ENCODE peak calls at places on chromosomes 3 and 15, in seven cellular contexts. G is IMR-90, P is neuronal stem cell, Q is H9, L is trophoblast cell, F is mesendoderm, Y is H1. H is an unnamed sample. For H3K4me1, the result is how much of the 10 kb centered on the place peaks cover.

GRCh38 chr3:188734395-188734794 is 437.4 kb upstream of the TPRG1 start:
- DNase-seq in G (no peak), F (no peak), P (no peak), Y (no peak), Q (no peak), L (no peak), H (peak)

GRCh38 chr3:176174060-176174459 is 1023.2 kb downstream of the TBL1XR1 start:
- DNase-seq in F (no peak), Q (no peak), G (no peak), L (no peak), P (no peak), Y (no peak), H (no peak)

GRCh38 chr3:123050666-123051065 is 16.2 kb upstream of the PDIA5 start:
- DNase-seq in Q (no peak), P (no peak), F (peak), L (no peak), Y (no peak), G (no peak), H (no peak)

GRCh38 chr15:73075151-73075859 is 23.0 kb downstream of the NEO1 start:
- DNase-seq in Q (no peak), P (no peak), F (no peak), L (no peak), Y (no peak), G (no peak), H (no peak)

GRCh38 chr3:179750720-179751328 is 98.0 kb downstream of the USP13 start:
- DNase-seq in L (no peak), F (peak), Y (no peak), P (no peak), G (peak), Q (no peak), H (peak)

GRCh38 chr15:96153938-96154337 is 176.6 kb upstream of the NR2F2 start:
- DNase-seq in L (no peak), Y (no peak), Q (no peak), F (no peak), G (no peak), P (no peak), H (no peak)

GRCh38 chr3:23071306-23071705 is 131.8 kb upstream of the UBE2E2 start:
- DNase-seq in P (no peak), L (no peak), F (no peak), Y (no peak), Q (no peak), G (no peak), H (no peak)

GRCh38 chr3:77147836-77148578 is 108.1 kb downstream of the ROBO2 start:
- DNase-seq in G (no peak), L (no peak), Q (peak), Y (no peak), F (peak), P (no peak), H (no peak)

GRCh38 chr3:43286886-43287301 is 554 bp downstream of the SNRK start:
- DNase-seq in L (peak), P (no peak), Q (no peak), F (peak), G (no peak), Y (peak), H (peak)

GRCh38 chr3:9903904-9904303 is 1.3 kb downstream of the IL17RE start:
- DNase-seq in Y (no peak), P (no peak), F (no peak), G (no peak), L (no peak), Q (no peak), H (no peak)

GRCh38 chr3:197327701-197328100 is 29.3 kb upstream of the DLG1 start:
- DNase-seq in Q (no peak), F (no peak), L (no peak), G (peak), P (no peak), Y (no peak), H (peak)

GRCh38 chr15:66936115-66936863 is 129.1 kb upstream of the SMAD3 start:
- DNase-seq in F (no peak), P (no peak), Y (no peak), Q (no peak), L (no peak), G (peak), H (peak)

GRCh38 chr15:59244337-59244736 is 37.7 kb downstream of the LDHAL6B start:
- DNase-seq in P (no peak), Y (no peak), G (no peak), L (no peak), F (no peak), Q (no peak), H (no peak)

GRCh38 chr15:100033140-100033857 is 300.1 kb upstream of the LYSMD4 start:
- DNase-seq in P (no peak), L (no peak), F (no peak), Q (no peak), G (peak), Y (no peak), H (peak)

GRCh38 chr3:39559543-39559942 is 92.1 kb downstream of the MOBP start:
- DNase-seq in P (no peak), L (no peak), G (no peak), Q (no peak), Y (no peak), F (no peak), H (no peak)

GRCh38 chr3:77815467-77815866 is 775.6 kb downstream of the ROBO2 start:
- DNase-seq in G (no peak), P (no peak), Q (peak), Y (peak), L (no peak), F (peak), H (no peak)

GRCh38 chr3:113272369-113272748 is 61.0 kb downstream of the BOC start:
- DNase-seq in F (no peak), Y (no peak), L (no peak), P (no peak), Q (no peak), G (no peak), H (no peak)

GRCh38 chr15:25710184-25710583 is 152.9 kb downstream of the ATP10A start:
- DNase-seq in Q (peak), G (no peak), L (peak), P (peak), F (peak), Y (peak), H (no peak)

GRCh38 chr3:133828576-133829309 is 23.1 kb downstream of the SRPRB start:
- DNase-seq in Q (peak), Y (peak), L (no peak), G (no peak), F (peak), P (no peak), H (no peak)

GRCh38 chr15:86355798-86356197 is 276.1 kb downstream of the AGBL1 start:
- DNase-seq in L (no peak), F (peak), G (no peak), Q (no peak), Y (no peak), P (peak), H (no peak)

GRCh38 chr3:78497692-78498091 is 1270.1 kb downstream of the ROBO1 start:
- DNase-seq in Q (no peak), P (no peak), L (no peak), G (no peak), F (no peak), Y (no peak), H (peak)

GRCh38 chr3:88469216-88469615 is 319.5 kb downstream of the C3orf38 start:
- DNase-seq in Y (no peak), F (no peak), Q (no peak), G (no peak), L (no peak), P (no peak), H (peak)

GRCh38 chr3:27719306-27720003 is 2.7 kb downstream of the EOMES start:
- DNase-seq in F (peak), Y (no peak), Q (no peak), P (no peak), G (no peak), L (no peak), H (no peak)

GRCh38 chr3:140294058-140294457 is 359.1 kb downstream of the CLSTN2 start:
- DNase-seq in L (no peak), G (no peak), Q (no peak), Y (no peak), P (no peak), F (no peak), H (no peak)

GRCh38 chr15:98221577-98221976 is 261.1 kb downstream of the ARRDC4 start:
- DNase-seq in P (no peak), L (no peak), Q (no peak), Y (no peak), F (no peak), G (no peak), H (no peak)

GRCh38 chr15:50247819-50248650 is 17.5 kb downstream of the HDC start:
- DNase-seq in F (peak), L (no peak), Y (no peak), G (no peak), Q (no peak), P (no peak), H (peak)

GRCh38 chr15:88166330-88166993 is 90.1 kb downstream of the NTRK3 start:
- DNase-seq in Y (peak), G (no peak), F (peak), Q (peak), L (no peak), P (peak), H (peak)

GRCh38 chr3:94525039-94525438 is 462.2 kb downstream of the NSUN3 start:
- DNase-seq in L (no peak), F (peak), Q (peak), Y (no peak), G (peak), P (peak), H (peak)

GRCh38 chr3:189488241-189488767 is 142.9 kb upstream of the TP63 start:
- DNase-seq in Y (no peak), F (peak), G (no peak), L (no peak), P (no peak), Q (no peak), H (peak)

GRCh38 chr3:143668924-143669790 is 179.1 kb downstream of the SLC9A9 start:
- DNase-seq in G (no peak), F (no peak), P (no peak), Q (no peak), L (no peak), Y (no peak), H (peak)

GRCh38 chr15:69533504-69533903 is 80.9 kb downstream of the RPLP1 start:
- DNase-seq in Y (no peak), Q (no peak), G (no peak), P (no peak), F (no peak), L (no peak), H (no peak)

GRCh38 chr3:187870360-187871203 is 125.3 kb upstream of the BCL6 start:
- DNase-seq in L (no peak), G (no peak), F (no peak), Q (no peak), Y (no peak), P (no peak), H (no peak)

GRCh38 chr15:37764733-37765191 is 169.7 kb upstream of the TMCO5A start:
- DNase-seq in Y (no peak), Q (no peak), F (peak), L (no peak), G (peak), P (no peak), H (peak)

GRCh38 chr3:108471346-108471935 is 39.0 kb downstream of the MYH15 start:
- DNase-seq in L (no peak), Q (no peak), F (peak), P (no peak), Y (no peak), G (peak), H (peak)

GRCh38 chr3:105444725-105445124 is 78.0 kb downstream of the ALCAM start:
- DNase-seq in Y (no peak), P (no peak), L (no peak), G (peak), Q (no peak), F (no peak), H (no peak)

GRCh38 chr3:105435277-105435676 is 68.6 kb downstream of the ALCAM start:
- DNase-seq in P (no peak), F (no peak), Y (no peak), Q (no peak), L (no peak), G (no peak), H (no peak)

GRCh38 chr3:105436687-105437086 is 70.0 kb downstream of the ALCAM start:
- DNase-seq in Y (no peak), L (no peak), F (no peak), Q (no peak), G (no peak), P (no peak), H (no peak)

DNA sequence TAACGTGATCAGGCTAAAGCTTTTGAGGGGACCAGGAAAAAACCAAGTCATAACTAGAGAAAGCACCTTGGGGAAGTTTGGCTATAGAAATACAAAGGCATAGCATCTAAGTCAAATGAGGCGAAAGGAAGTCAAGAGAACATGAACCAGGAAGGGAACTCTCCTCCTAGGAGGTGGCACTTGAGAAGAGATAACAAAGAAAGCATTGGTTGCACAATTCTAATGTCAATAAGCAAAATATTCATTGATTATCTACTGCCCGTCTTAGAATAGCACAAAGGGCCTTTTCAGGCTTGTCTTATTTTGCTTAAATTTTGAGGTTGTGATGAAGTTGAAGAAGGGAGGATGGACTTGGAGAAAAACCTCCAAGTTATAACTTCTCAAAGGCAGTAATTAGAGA is 73.4 kb downstream of the ALCAM start:
- DNase-seq in G (no peak), Y (no peak), P (no peak), F (peak), L (no peak), Q (no peak), H (no peak)
- H4K8ac ChIP-seq in G (peak), Y (no peak), P (no peak), F (no peak), L (no peak), Q (no peak), H (no peak)

GRCh38 chr3:16070707-16071106 is 103.8 kb upstream of the GALNT15 start:
- DNase-seq in F (no peak), Y (no peak), L (no peak), Q (no peak), P (no peak), G (no peak), H (no peak)
- H3K4me1 ChIP-seq in F (under half), Y (under half), L (under half), Q (under half), P (under half), G (under half), H (under half)

GRCh38 chr3:152159328-152159727 is 109.4 kb upstream of the MBNL1 start:
- DNase-seq in Q (no peak), F (no peak), Y (no peak), P (no peak), L (no peak), G (peak), H (peak)
- H4K8ac ChIP-seq in Q (no peak), F (no peak), Y (no peak), P (no peak), L (no peak), G (peak), H (no peak)

GRCh38 chr15:101173233-101174119 is 78.4 kb downstream of the CHSY1 start:
- DNase-seq in P (no peak), G (no peak), L (no peak), Q (no peak), F (no peak), Y (no peak), H (no peak)
- H3K4me1 ChIP-seq in P (under half), G (under half), L (under half), Q (under half), F (under half), Y (under half), H (under half)

DNA sequence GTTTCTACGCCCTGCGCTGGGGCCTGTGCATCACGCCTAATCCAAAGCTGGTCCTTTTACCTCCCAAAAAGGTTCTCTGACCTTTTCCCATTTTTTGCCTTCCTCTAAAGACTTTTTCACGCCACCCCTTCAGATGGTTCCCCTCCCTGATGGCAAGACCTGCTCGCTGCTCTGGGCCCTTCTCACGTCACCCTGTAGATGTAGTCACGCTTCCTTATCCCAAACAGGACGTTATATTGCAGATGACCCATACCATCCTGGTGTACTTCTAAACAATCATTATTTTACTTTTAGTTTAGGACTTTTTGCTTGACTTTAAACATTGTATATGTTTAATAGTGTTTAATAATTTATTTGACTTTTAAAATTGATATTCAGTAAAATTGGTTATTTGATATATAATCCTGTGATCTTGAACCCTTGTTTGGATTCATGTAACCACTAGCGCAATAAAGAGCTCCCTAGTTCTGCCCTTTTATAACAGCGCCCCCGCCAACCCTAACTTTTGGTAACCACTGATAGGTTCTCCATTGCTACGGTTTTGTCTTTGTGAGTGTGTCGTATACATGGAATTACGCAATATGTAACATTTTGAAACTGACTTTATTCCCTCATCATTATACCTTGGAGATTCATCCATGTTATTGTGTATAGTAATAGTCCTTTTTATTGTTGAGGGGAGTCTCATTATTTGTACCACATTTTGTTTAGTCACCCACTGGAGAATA is 159.0 kb upstream of the CHRNA7 start:
- DNase-seq in P (no peak), G (no peak), Y (no peak), L (no peak), F (no peak), Q (no peak), H (no peak)
- H4K8ac ChIP-seq in P (no peak), G (no peak), Y (peak), L (peak), F (no peak), Q (no peak), H (peak)

GRCh38 chr3:34957707-34958106 is 681.6 kb upstream of the ARPP21 start:
- DNase-seq in P (no peak), G (no peak), Q (no peak), L (no peak), Y (no peak), F (no peak), H (no peak)

GRCh38 chr3:34955684-34956083 is 683.6 kb upstream of the ARPP21 start:
- DNase-seq in F (no peak), G (no peak), P (no peak), Q (no peak), L (no peak), Y (no peak), H (no peak)

GRCh38 chr3:34956511-34956910 is 682.8 kb upstream of the ARPP21 start:
- DNase-seq in Y (no peak), Q (no peak), F (no peak), G (no peak), L (no peak), P (no peak), H (no peak)
- H3K4me1 ChIP-seq in Y (under half), Q (under half), F (under half), G (under half), L (under half), P (under half), H (under half)

GRCh38 chr3:25292604-25293003 is 135.5 kb upstream of the RARB start:
- DNase-seq in Q (no peak), L (peak), Y (no peak), P (no peak), G (no peak), F (no peak), H (no peak)
- H4K8ac ChIP-seq in Q (no peak), L (peak), Y (no peak), P (no peak), G (no peak), F (no peak), H (no peak)

GRCh38 chr15:90207252-90207651 is 6.1 kb downstream of the SEMA4B start:
- DNase-seq in Q (no peak), L (no peak), Y (no peak), P (no peak), F (no peak), G (no peak), H (no peak)
- H3K4me1 ChIP-seq in Q (under half), L (under half), Y (under half), P (under half), F (under half), G (under half), H (under half)